ENCODE peak calls at places on chromosomes 13 and 19, in six cellular contexts. F, P, J, L, T and O are unnamed samples.

GRCh38 chr13:50509771-50510441 is 333.6 kb downstream of the DLEU7 start:
- DNase-seq in F (no peak), P (peak), J (peak), L (no peak), T (no peak), O (no peak)

GRCh38 chr19:49151339-49152217 is 3.6 kb downstream of the HRC start:
- DNase-seq in F (peak), P (peak), J (peak), L (no peak), T (peak), O (peak)

GRCh38 chr19:45575216-45575615 is 9.4 kb downstream of the OPA3 start:
- DNase-seq in F (no peak), P (no peak), J (no peak), L (no peak), T (no peak), O (no peak)

GRCh38 chr13:98297043-98297442 is 120.0 kb upstream of the RNF113B start:
- DNase-seq in F (no peak), P (no peak), J (no peak), L (no peak), T (no peak), O (no peak)

GRCh38 chr13:58994778-58995177 is 1169.0 kb downstream of the DIAPH3 start:
- DNase-seq in F (no peak), P (no peak), J (peak), L (no peak), T (no peak), O (no peak)

GRCh38 chr13:57631607-57632275 is at the start of gene PCDH17:
- DNase-seq in F (peak), P (peak), J (peak), L (peak), T (no peak), O (no peak)

GRCh38 chr19:19554074-19555023 is 16.3 kb downstream of the CILP2 start:
- DNase-seq in F (peak), P (peak), J (peak), L (no peak), T (no peak), O (peak)

GRCh38 chr13:73060251-73061160 is 1.7 kb downstream of the KLF5 start:
- DNase-seq in F (peak), P (peak), J (peak), L (peak), T (no peak), O (peak)

GRCh38 chr19:57527136-57527881 is at the start of gene ZNF549:
- DNase-seq in F (peak), P (peak), J (peak), L (peak), T (peak), O (peak)

GRCh38 chr19:13881231-13881691 is 4.3 kb downstream of the NANOS3 start:
- DNase-seq in F (no peak), P (peak), J (no peak), L (peak), T (no peak), O (no peak)

GRCh38 chr13:48728226-48728625 is 74.5 kb downstream of the CYSLTR2 start:
- DNase-seq in F (no peak), P (no peak), J (no peak), L (no peak), T (no peak), O (no peak)

GRCh38 chr13:102374726-102375125 is 27.1 kb downstream of the FGF14 start:
- DNase-seq in F (no peak), P (no peak), J (no peak), L (no peak), T (no peak), O (no peak)

GRCh38 chr13:95676100-95676774 is 702 bp upstream of the DNAJC3 start:
- DNase-seq in F (no peak), P (peak), J (peak), L (peak), T (peak), O (peak)

GRCh38 chr19:35105047-35105410 is 10.6 kb upstream of the FXYD3 start:
- DNase-seq in F (no peak), P (no peak), J (no peak), L (no peak), T (no peak), O (no peak)

GRCh38 chr19:5618591-5618990 is 4.0 kb downstream of the SAFB2 start:
- DNase-seq in F (no peak), P (no peak), J (no peak), L (no peak), T (peak), O (no peak)

GRCh38 chr19:46926201-46927071 is 65.6 kb downstream of the ARHGAP35 start:
- DNase-seq in F (no peak), P (peak), J (no peak), L (no peak), T (peak), O (no peak)

GRCh38 chr19:491146-491741 is 5.0 kb upstream of the MADCAM1 start:
- DNase-seq in F (no peak), P (no peak), J (no peak), L (no peak), T (no peak), O (no peak)

GRCh38 chr19:53094749-53095575 is 8.3 kb downstream of the ZNF160 start:
- DNase-seq in F (no peak), P (no peak), J (no peak), L (no peak), T (no peak), O (no peak)

GRCh38 chr19:45508931-45509691 is 1.8 kb downstream of the VASP start:
- DNase-seq in F (peak), P (peak), J (peak), L (peak), T (peak), O (peak)

GRCh38 chr13:33676700-33677048 is 141.3 kb upstream of the RFC3 start:
- DNase-seq in F (peak), P (peak), J (peak), L (peak), T (no peak), O (peak)

GRCh38 chr13:50389726-50390125 is 374.5 kb downstream of the KCNRG start:
- DNase-seq in F (no peak), P (no peak), J (no peak), L (no peak), T (no peak), O (no peak)

GRCh38 chr19:41354343-41354974 is 737 bp upstream of the TGFB1 start:
- DNase-seq in F (no peak), P (no peak), J (no peak), L (no peak), T (no peak), O (no peak)
- H3K4me3 ChIP-seq in F (peak), P (peak), J (peak), L (peak), T (no peak), O (peak)

GRCh38 chr13:51767100-51767499 is 36.9 kb downstream of the DHRS12 start:
- DNase-seq in F (no peak), P (no peak), J (no peak), L (no peak), T (no peak), O (no peak)
- TF ChIP-seq CTCF in F (no peak), P (no peak), J (peak), L (peak), T (no peak), O (peak)

DNA sequence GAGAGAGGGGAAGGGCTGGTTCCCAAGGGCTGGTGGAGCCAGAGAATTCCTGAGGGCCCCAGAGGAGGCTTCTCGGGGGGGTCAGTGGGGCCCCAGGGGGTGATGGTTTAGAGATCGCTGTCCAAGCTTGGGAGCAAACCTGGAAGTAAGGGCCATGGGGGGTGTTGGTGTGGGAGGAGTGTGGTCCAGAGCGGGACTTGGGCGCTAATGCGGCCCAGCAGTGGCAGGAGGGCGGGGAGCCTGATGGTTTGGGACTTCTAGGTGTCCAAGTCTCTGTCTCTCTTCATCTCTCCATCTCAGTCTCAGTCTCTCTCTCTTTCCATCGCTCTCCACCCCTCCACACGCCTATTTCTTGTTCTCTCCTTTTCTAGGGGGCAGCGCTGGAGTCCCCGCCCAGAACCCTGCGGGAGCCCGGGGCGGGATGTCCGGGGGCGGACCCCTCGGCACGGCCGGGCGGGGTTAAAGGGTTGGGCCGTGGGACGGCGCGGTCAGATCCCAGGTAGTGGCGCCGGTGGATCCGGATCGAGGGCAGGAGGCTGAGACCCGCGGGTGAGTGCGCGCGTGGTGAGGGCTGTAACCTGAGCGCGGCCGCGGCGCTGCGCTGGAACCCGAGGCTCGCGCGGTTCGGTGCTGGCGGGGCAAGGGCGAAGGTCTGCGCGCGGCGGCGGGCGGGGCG is at the start of gene CYP4F22:
- DNase-seq in F (no peak), P (no peak), J (no peak), L (no peak), T (no peak), O (no peak)
- H3K4me3 ChIP-seq in F (peak), P (no peak), J (no peak), L (no peak), T (no peak), O (no peak)

GRCh38 chr19:50423279-50424113 is 4.8 kb downstream of the SPIB start:
- DNase-seq in F (no peak), P (no peak), J (no peak), L (no peak), T (no peak), O (no peak)
- TF ChIP-seq CTCF in F (no peak), P (no peak), J (no peak), L (no peak), T (no peak), O (no peak)

GRCh38 chr13:80131204-80131603 is 209.7 kb downstream of the SPRY2 start:
- DNase-seq in F (peak), P (peak), J (peak), L (peak), T (no peak), O (peak)
- H3K4me3 ChIP-seq in F (peak), P (peak), J (peak), L (peak), T (no peak), O (peak)

GRCh38 chr19:33722456-33723239 is 74.0 kb upstream of the KCTD15 start:
- DNase-seq in F (no peak), P (no peak), J (no peak), L (no peak), T (no peak), O (no peak)

GRCh38 chr19:33721735-33722297 is 74.9 kb upstream of the KCTD15 start:
- DNase-seq in F (no peak), P (no peak), J (no peak), L (no peak), T (no peak), O (no peak)

GRCh38 chr19:33719366-33720154 is 77.1 kb upstream of the KCTD15 start:
- DNase-seq in F (no peak), P (no peak), J (no peak), L (no peak), T (no peak), O (no peak)

GRCh38 chr19:33720155-33720493 is 76.5 kb upstream of the KCTD15 start:
- DNase-seq in F (no peak), P (no peak), J (no peak), L (no peak), T (no peak), O (no peak)

GRCh38 chr19:33720691-33721682 is 75.7 kb upstream of the KCTD15 start:
- DNase-seq in F (no peak), P (no peak), J (no peak), L (no peak), T (no peak), O (no peak)
- TF ChIP-seq CTCF in F (no peak), P (no peak), J (no peak), L (no peak), T (no peak), O (no peak)

GRCh38 chr13:75800545-75800944 is 164.4 kb downstream of the LMO7 start:
- DNase-seq in F (no peak), P (no peak), J (no peak), L (no peak), T (no peak), O (no peak)

GRCh38 chr13:75803982-75804381 is 167.9 kb downstream of the LMO7 start:
- DNase-seq in F (no peak), P (peak), J (no peak), L (no peak), T (no peak), O (no peak)

GRCh38 chr13:75803175-75803611 is 167.1 kb downstream of the LMO7 start:
- DNase-seq in F (no peak), P (no peak), J (no peak), L (no peak), T (no peak), O (no peak)

GRCh38 chr13:75801388-75801787 is 165.3 kb downstream of the LMO7 start:
- DNase-seq in F (no peak), P (no peak), J (no peak), L (no peak), T (no peak), O (no peak)

GRCh38 chr13:75802161-75802560 is 166.0 kb downstream of the LMO7 start:
- DNase-seq in F (no peak), P (no peak), J (no peak), L (no peak), T (no peak), O (no peak)
- H3K4me3 ChIP-seq in F (no peak), P (no peak), J (no peak), L (no peak), T (no peak), O (no peak)

GRCh38 chr13:84649853-84650252 is 767.6 kb upstream of the SLITRK1 start:
- DNase-seq in F (no peak), P (no peak), J (peak), L (no peak), T (no peak), O (peak)

GRCh38 chr13:84651288-84651687 is 769.0 kb upstream of the SLITRK1 start:
- DNase-seq in F (no peak), P (peak), J (peak), L (peak), T (no peak), O (peak)

GRCh38 chr13:84641491-84641890 is 759.2 kb upstream of the SLITRK1 start:
- DNase-seq in F (no peak), P (no peak), J (peak), L (peak), T (no peak), O (peak)

GRCh38 chr13:84648069-84648640 is 765.9 kb upstream of the SLITRK1 start:
- DNase-seq in F (no peak), P (peak), J (peak), L (no peak), T (no peak), O (peak)

DNA sequence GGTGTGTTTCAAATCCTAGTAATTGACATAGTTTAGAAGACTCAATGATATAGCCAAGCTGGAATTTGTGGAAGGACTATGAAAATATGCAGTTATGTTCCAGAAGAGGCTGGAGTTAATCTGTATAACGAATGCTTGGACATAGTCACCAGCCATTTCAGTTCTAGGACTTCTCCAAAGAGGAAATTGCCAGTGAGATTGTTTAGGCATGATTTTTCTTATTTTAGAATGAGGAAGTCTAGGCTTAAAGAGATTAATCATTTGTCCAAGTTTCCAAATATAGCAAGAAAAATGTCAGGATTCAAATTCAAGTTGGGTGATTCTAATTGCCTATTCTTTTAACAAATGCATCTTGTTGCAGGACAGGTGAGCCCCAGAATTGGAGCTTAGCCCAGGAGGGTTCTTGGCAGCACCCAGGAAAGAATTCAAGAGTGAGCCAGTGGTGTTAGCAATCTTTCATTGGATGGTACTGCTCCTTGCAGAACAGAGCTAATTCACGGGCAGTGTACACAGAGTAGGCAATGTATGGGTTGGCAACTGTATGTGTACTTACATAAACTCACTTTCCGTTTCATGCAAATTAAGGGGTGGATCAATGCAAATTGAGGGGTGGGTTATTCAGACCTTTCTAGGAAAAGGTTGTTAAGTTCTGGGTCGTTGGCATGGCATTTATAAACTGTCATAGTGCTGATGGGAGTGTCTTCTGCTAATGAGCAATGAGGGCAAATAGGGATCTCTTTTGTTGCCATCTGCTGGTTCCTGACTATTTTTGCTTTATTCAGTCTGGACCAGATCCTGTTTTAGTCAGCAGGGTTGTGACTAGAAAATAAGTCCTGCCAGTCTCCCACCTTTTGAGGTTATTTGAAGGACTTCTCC is 763.2 kb upstream of the SLITRK1 start:
- DNase-seq in F (no peak), P (no peak), J (peak), L (peak), T (no peak), O (peak)
- TF ChIP-seq CTCF in F (no peak), P (no peak), J (no peak), L (no peak), T (no peak), O (no peak)

GRCh38 chr13:114129649-114130062 is 2.8 kb downstream of the RASA3 start:
- DNase-seq in F (no peak), P (no peak), J (peak), L (no peak), T (no peak), O (no peak)
- H3K4me3 ChIP-seq in F (peak), P (no peak), J (no peak), L (peak), T (no peak), O (peak)

GRCh38 chr13:114234645-114235421 is at the start of gene CDC16:
- DNase-seq in F (peak), P (peak), J (peak), L (peak), T (peak), O (peak)
- TF ChIP-seq CTCF in F (peak), P (no peak), J (no peak), L (no peak), T (no peak), O (no peak)